ENCODE peak calls at places on chromosomes 4 and X, in four cellular contexts. O, I, X and L are unnamed samples.

GRCh38 chr4:89744915-89745314 is 92.0 kb downstream of the SNCA start:
- DNase-seq in O (no peak), I (no peak), X (no peak), L (no peak)

GRCh38 chrX:18548996-18549395 is 122.9 kb downstream of the RS1 start:
- DNase-seq in O (no peak), I (no peak), X (no peak), L (no peak)

GRCh38 chr4:3716034-3716875 is 49.9 kb upstream of the ADRA2C start:
- DNase-seq in O (no peak), I (no peak), X (no peak), L (no peak)

GRCh38 chr4:113141901-113142346 is 92.5 kb downstream of the ANK2 start:
- DNase-seq in O (peak; percentile 25), I (no peak), X (no peak), L (no peak)

GRCh38 chrX:128698528-128698927 is 646.3 kb upstream of the ACTRT1 start:
- DNase-seq in O (no peak), I (no peak), X (no peak), L (no peak)

GRCh38 chr4:17301869-17302268 is 210.0 kb downstream of the QDPR start:
- DNase-seq in O (no peak), I (no peak), X (no peak), L (no peak)

GRCh38 chr4:7769936-7770674 is 169.6 kb downstream of the AFAP1 start:
- DNase-seq in O (peak; percentile 71), I (no peak), X (no peak), L (no peak)

GRCh38 chr4:80207172-80207583 is 9.9 kb downstream of the PRDM8 start:
- DNase-seq in O (no peak), I (no peak), X (no peak), L (no peak)

GRCh38 chr4:109729155-109729562 is 711 bp downstream of the PLA2G12A start:
- DNase-seq in O (no peak), I (no peak), X (no peak), L (no peak)

GRCh38 chr4:185143596-185143969 is 517 bp downstream of the SLC25A4 start:
- DNase-seq in O (peak; percentile 45), I (peak; percentile 44), X (no peak), L (no peak)

GRCh38 chrX:47311857-47312774 is 58.3 kb upstream of the ZNF157 start:
- DNase-seq in O (peak; percentile 62), I (peak; percentile 52), X (no peak), L (peak; percentile 10)

GRCh38 chr4:159144112-159144694 is 41.3 kb downstream of the RAPGEF2 start:
- DNase-seq in O (no peak), I (no peak), X (no peak), L (no peak)

GRCh38 chr4:152106113-152106763 is 345.4 kb upstream of the GATB start:
- DNase-seq in O (peak; percentile 83), I (peak; percentile 66), X (no peak), L (no peak)

GRCh38 chr4:138643827-138644226 is 371.8 kb upstream of the NOCT start:
- DNase-seq in O (no peak), I (no peak), X (no peak), L (no peak)

GRCh38 chr4:145034727-145035211 is 63.2 kb downstream of the ANAPC10 start:
- DNase-seq in O (peak; percentile 45), I (no peak), X (no peak), L (no peak)

GRCh38 chr4:111064342-111064993 is 441.6 kb upstream of the PITX2 start:
- DNase-seq in O (no peak), I (no peak), X (no peak), L (no peak)